ENCODE peak calls at places on chromosomes 7 and 10, in five cellular contexts. One of them, this sample, is unnamed.

GRCh38 chr7:8064828-8065227 is 96.2 kb downstream of the GLCCI1 start:
- DNase-seq in A549: no peak
- DNase-seq in CD4-positive, alpha-beta T cell: no peak
- DNase-seq in upper lobe of right lung: no peak
- DNase-seq in CD4-positive, CD25-positive, alpha-beta regulatory T cell: no peak
- DNase-seq in this sample: no peak

GRCh38 chr7:39554583-39555140 is 11.5 kb upstream of the YAE1 start:
- DNase-seq in A549: no peak
- DNase-seq in CD4-positive, alpha-beta T cell: no peak
- DNase-seq in upper lobe of right lung: no peak
- DNase-seq in CD4-positive, CD25-positive, alpha-beta regulatory T cell: no peak
- DNase-seq in this sample: no peak

GRCh38 chr10:126549326-126549725 is 121.2 kb downstream of the C10orf90 start:
- DNase-seq in A549: no peak
- DNase-seq in CD4-positive, alpha-beta T cell: no peak
- DNase-seq in upper lobe of right lung: no peak
- DNase-seq in CD4-positive, CD25-positive, alpha-beta regulatory T cell: no peak
- DNase-seq in this sample: no peak

GRCh38 chr10:103633846-103634245 is 140.3 kb downstream of the NEURL1 start:
- DNase-seq in A549: no peak
- DNase-seq in CD4-positive, alpha-beta T cell: no peak
- DNase-seq in upper lobe of right lung: no peak
- DNase-seq in CD4-positive, CD25-positive, alpha-beta regulatory T cell: no peak
- DNase-seq in this sample: no peak

GRCh38 chr10:133336131-133337078 is at the start of gene CALY:
- DNase-seq in A549: peak
- DNase-seq in CD4-positive, alpha-beta T cell: peak
- DNase-seq in upper lobe of right lung: peak
- DNase-seq in CD4-positive, CD25-positive, alpha-beta regulatory T cell: peak
- DNase-seq in this sample: peak

GRCh38 chr10:18179901-18180300 is 39.7 kb downstream of the CACNB2 start:
- DNase-seq in A549: no peak
- DNase-seq in CD4-positive, alpha-beta T cell: no peak
- DNase-seq in upper lobe of right lung: no peak
- DNase-seq in CD4-positive, CD25-positive, alpha-beta regulatory T cell: no peak
- DNase-seq in this sample: no peak

GRCh38 chr7:24401628-24402593 is 117.9 kb downstream of the NPY start:
- DNase-seq in A549: peak
- DNase-seq in CD4-positive, alpha-beta T cell: no peak
- DNase-seq in upper lobe of right lung: no peak
- DNase-seq in CD4-positive, CD25-positive, alpha-beta regulatory T cell: peak
- DNase-seq in this sample: no peak

GRCh38 chr10:119301397-119301796 is 94.0 kb downstream of the GRK5 start:
- DNase-seq in A549: no peak
- DNase-seq in CD4-positive, alpha-beta T cell: peak
- DNase-seq in upper lobe of right lung: no peak
- DNase-seq in CD4-positive, CD25-positive, alpha-beta regulatory T cell: peak
- DNase-seq in this sample: peak

GRCh38 chr10:69629897-69630650 is at the start of gene FAM241B:
- DNase-seq in A549: peak
- DNase-seq in CD4-positive, alpha-beta T cell: peak
- DNase-seq in upper lobe of right lung: peak
- DNase-seq in CD4-positive, CD25-positive, alpha-beta regulatory T cell: peak
- DNase-seq in this sample: peak

GRCh38 chr10:112304460-112304859 is 21.3 kb downstream of the TECTB start:
- DNase-seq in A549: no peak
- DNase-seq in CD4-positive, alpha-beta T cell: no peak
- DNase-seq in upper lobe of right lung: no peak
- DNase-seq in CD4-positive, CD25-positive, alpha-beta regulatory T cell: no peak
- DNase-seq in this sample: no peak

GRCh38 chr7:28157826-28158416 is 22.7 kb downstream of the JAZF1 start:
- DNase-seq in A549: no peak
- DNase-seq in CD4-positive, alpha-beta T cell: no peak
- DNase-seq in upper lobe of right lung: no peak
- DNase-seq in CD4-positive, CD25-positive, alpha-beta regulatory T cell: no peak
- DNase-seq in this sample: no peak

GRCh38 chr7:103632005-103632639 is 186.1 kb upstream of the SLC26A5 start:
- DNase-seq in A549: no peak
- DNase-seq in CD4-positive, alpha-beta T cell: no peak
- DNase-seq in upper lobe of right lung: no peak
- DNase-seq in CD4-positive, CD25-positive, alpha-beta regulatory T cell: no peak
- DNase-seq in this sample: no peak

GRCh38 chr7:148694631-148695030 is 4.1 kb upstream of the CUL1 start:
- DNase-seq in A549: no peak
- DNase-seq in CD4-positive, alpha-beta T cell: no peak
- DNase-seq in upper lobe of right lung: no peak
- DNase-seq in CD4-positive, CD25-positive, alpha-beta regulatory T cell: no peak
- DNase-seq in this sample: no peak

GRCh38 chr7:148628011-148628410 is 37.4 kb downstream of the C7orf33 start:
- DNase-seq in A549: no peak
- DNase-seq in CD4-positive, alpha-beta T cell: no peak
- DNase-seq in upper lobe of right lung: no peak
- DNase-seq in CD4-positive, CD25-positive, alpha-beta regulatory T cell: no peak
- DNase-seq in this sample: no peak

GRCh38 chr7:79451580-79451979 is 1.9 kb downstream of the MAGI2 start:
- DNase-seq in A549: no peak
- DNase-seq in CD4-positive, alpha-beta T cell: no peak
- DNase-seq in upper lobe of right lung: no peak
- DNase-seq in CD4-positive, CD25-positive, alpha-beta regulatory T cell: no peak
- DNase-seq in this sample: no peak

GRCh38 chr10:571643-572042 is 117.8 kb downstream of the DIP2C start:
- DNase-seq in A549: no peak
- DNase-seq in CD4-positive, alpha-beta T cell: no peak
- DNase-seq in upper lobe of right lung: no peak
- DNase-seq in CD4-positive, CD25-positive, alpha-beta regulatory T cell: no peak
- DNase-seq in this sample: no peak

GRCh38 chr7:41886257-41886905 is 183.5 kb upstream of the INHBA start:
- DNase-seq in A549: no peak
- DNase-seq in CD4-positive, alpha-beta T cell: no peak
- DNase-seq in upper lobe of right lung: no peak
- DNase-seq in CD4-positive, CD25-positive, alpha-beta regulatory T cell: no peak
- DNase-seq in this sample: no peak

GRCh38 chr10:43137701-43137970 is 609 bp upstream of the CSGALNACT2 start:
- DNase-seq in A549: peak
- DNase-seq in CD4-positive, alpha-beta T cell: peak
- DNase-seq in upper lobe of right lung: peak
- DNase-seq in CD4-positive, CD25-positive, alpha-beta regulatory T cell: no peak
- DNase-seq in this sample: no peak

GRCh38 chr7:155885162-155886160 is 73.2 kb upstream of the SHH start:
- DNase-seq in A549: peak
- DNase-seq in CD4-positive, alpha-beta T cell: no peak
- DNase-seq in upper lobe of right lung: peak
- DNase-seq in CD4-positive, CD25-positive, alpha-beta regulatory T cell: no peak
- DNase-seq in this sample: no peak

GRCh38 chr7:150936018-150936417 is 42.1 kb downstream of the KCNH2 start:
- DNase-seq in A549: no peak
- DNase-seq in CD4-positive, alpha-beta T cell: no peak
- DNase-seq in upper lobe of right lung: no peak
- DNase-seq in CD4-positive, CD25-positive, alpha-beta regulatory T cell: no peak
- DNase-seq in this sample: no peak

GRCh38 chr10:71963756-71964668 is at the start of gene CHST3:
- DNase-seq in A549: peak
- DNase-seq in CD4-positive, alpha-beta T cell: no peak
- DNase-seq in upper lobe of right lung: peak
- DNase-seq in CD4-positive, CD25-positive, alpha-beta regulatory T cell: no peak
- DNase-seq in this sample: no peak

GRCh38 chr7:7344583-7344982 is 162.2 kb downstream of the C1GALT1 start:
- DNase-seq in A549: no peak
- DNase-seq in CD4-positive, alpha-beta T cell: no peak
- DNase-seq in upper lobe of right lung: no peak
- DNase-seq in CD4-positive, CD25-positive, alpha-beta regulatory T cell: no peak
- DNase-seq in this sample: no peak

GRCh38 chr7:81526971-81527370 is 242.9 kb downstream of the HGF start:
- DNase-seq in A549: no peak
- DNase-seq in CD4-positive, alpha-beta T cell: no peak
- DNase-seq in upper lobe of right lung: no peak
- DNase-seq in CD4-positive, CD25-positive, alpha-beta regulatory T cell: no peak
- DNase-seq in this sample: no peak

GRCh38 chr10:28367865-28368541 is 65.1 kb upstream of the MPP7 start:
- DNase-seq in A549: no peak
- DNase-seq in CD4-positive, alpha-beta T cell: peak
- DNase-seq in upper lobe of right lung: no peak
- DNase-seq in CD4-positive, CD25-positive, alpha-beta regulatory T cell: peak
- DNase-seq in this sample: peak

GRCh38 chr7:157309990-157310668 is 26.7 kb upstream of the DNAJB6 start:
- DNase-seq in A549: peak
- DNase-seq in CD4-positive, alpha-beta T cell: no peak
- DNase-seq in upper lobe of right lung: no peak
- DNase-seq in CD4-positive, CD25-positive, alpha-beta regulatory T cell: no peak
- DNase-seq in this sample: no peak

GRCh38 chr7:148670374-148670773 is 28.3 kb upstream of the CUL1 start:
- DNase-seq in A549: no peak
- DNase-seq in CD4-positive, alpha-beta T cell: no peak
- DNase-seq in upper lobe of right lung: no peak
- DNase-seq in CD4-positive, CD25-positive, alpha-beta regulatory T cell: no peak
- DNase-seq in this sample: no peak

GRCh38 chr7:21916629-21917028 is 29.1 kb downstream of the CDCA7L start:
- DNase-seq in A549: no peak
- DNase-seq in CD4-positive, alpha-beta T cell: no peak
- DNase-seq in upper lobe of right lung: no peak
- DNase-seq in CD4-positive, CD25-positive, alpha-beta regulatory T cell: no peak
- DNase-seq in this sample: no peak

GRCh38 chr7:121436136-121436535 is 40.0 kb upstream of the FAM3C start:
- DNase-seq in A549: no peak
- DNase-seq in CD4-positive, alpha-beta T cell: no peak
- DNase-seq in upper lobe of right lung: no peak
- DNase-seq in CD4-positive, CD25-positive, alpha-beta regulatory T cell: no peak
- DNase-seq in this sample: no peak

GRCh38 chr7:69775231-69775771 is 177.0 kb downstream of the AUTS2 start:
- DNase-seq in A549: peak
- DNase-seq in CD4-positive, alpha-beta T cell: no peak
- DNase-seq in upper lobe of right lung: no peak
- DNase-seq in CD4-positive, CD25-positive, alpha-beta regulatory T cell: no peak
- DNase-seq in this sample: no peak

GRCh38 chr10:24418532-24418931 is 209.6 kb downstream of the KIAA1217 start:
- DNase-seq in A549: no peak
- DNase-seq in CD4-positive, alpha-beta T cell: no peak
- DNase-seq in upper lobe of right lung: no peak
- DNase-seq in CD4-positive, CD25-positive, alpha-beta regulatory T cell: no peak
- DNase-seq in this sample: no peak

GRCh38 chr7:44431091-44431608 is 59.3 kb downstream of the NUDCD3 start:
- DNase-seq in A549: peak
- DNase-seq in CD4-positive, alpha-beta T cell: no peak
- DNase-seq in upper lobe of right lung: no peak
- DNase-seq in CD4-positive, CD25-positive, alpha-beta regulatory T cell: no peak
- DNase-seq in this sample: no peak

GRCh38 chr7:131649003-131649541 is 92.6 kb upstream of the PODXL start:
- DNase-seq in A549: no peak
- DNase-seq in CD4-positive, alpha-beta T cell: no peak
- DNase-seq in upper lobe of right lung: no peak
- DNase-seq in CD4-positive, CD25-positive, alpha-beta regulatory T cell: no peak
- DNase-seq in this sample: no peak

GRCh38 chr7:95527033-95527775 is 41.5 kb downstream of the ASB4 start:
- DNase-seq in A549: peak
- DNase-seq in CD4-positive, alpha-beta T cell: no peak
- DNase-seq in upper lobe of right lung: no peak
- DNase-seq in CD4-positive, CD25-positive, alpha-beta regulatory T cell: no peak
- DNase-seq in this sample: no peak

GRCh38 chr7:107194051-107194450 is 25.2 kb downstream of the HBP1 start:
- DNase-seq in A549: no peak
- DNase-seq in CD4-positive, alpha-beta T cell: no peak
- DNase-seq in upper lobe of right lung: no peak
- DNase-seq in CD4-positive, CD25-positive, alpha-beta regulatory T cell: no peak
- DNase-seq in this sample: no peak

GRCh38 chr7:73740212-73740611 is 1.6 kb upstream of the ABHD11 start:
- DNase-seq in A549: no peak
- DNase-seq in CD4-positive, alpha-beta T cell: no peak
- DNase-seq in upper lobe of right lung: no peak
- DNase-seq in CD4-positive, CD25-positive, alpha-beta regulatory T cell: no peak
- DNase-seq in this sample: no peak
- H3K27ac ChIP-seq in A549: no peak
- H3K27ac ChIP-seq in CD4-positive, alpha-beta T cell: no peak
- H3K27ac ChIP-seq in upper lobe of right lung: peak
- H3K27ac ChIP-seq in CD4-positive, CD25-positive, alpha-beta regulatory T cell: no peak
- H3K27ac ChIP-seq in this sample: no peak

GRCh38 chr7:138089080-138089901 is 13.0 kb downstream of the AKR1D1 start:
- DNase-seq in A549: peak
- DNase-seq in CD4-positive, alpha-beta T cell: no peak
- DNase-seq in upper lobe of right lung: no peak
- DNase-seq in CD4-positive, CD25-positive, alpha-beta regulatory T cell: no peak
- DNase-seq in this sample: no peak
- H3K27ac ChIP-seq in A549: peak
- H3K27ac ChIP-seq in CD4-positive, alpha-beta T cell: no peak
- H3K27ac ChIP-seq in upper lobe of right lung: no peak
- H3K27ac ChIP-seq in CD4-positive, CD25-positive, alpha-beta regulatory T cell: no peak
- H3K27ac ChIP-seq in this sample: no peak

GRCh38 chr10:44933117-44933450 is 21.9 kb downstream of the TMEM72 start:
- DNase-seq in A549: no peak
- DNase-seq in CD4-positive, alpha-beta T cell: no peak
- DNase-seq in upper lobe of right lung: no peak
- DNase-seq in CD4-positive, CD25-positive, alpha-beta regulatory T cell: no peak
- DNase-seq in this sample: no peak

GRCh38 chr10:44933451-44933850 is 22.3 kb downstream of the TMEM72 start:
- DNase-seq in A549: no peak
- DNase-seq in CD4-positive, alpha-beta T cell: no peak
- DNase-seq in upper lobe of right lung: no peak
- DNase-seq in CD4-positive, CD25-positive, alpha-beta regulatory T cell: no peak
- DNase-seq in this sample: no peak

GRCh38 chr10:44932338-44933116 is 21.4 kb downstream of the TMEM72 start:
- DNase-seq in A549: peak
- DNase-seq in CD4-positive, alpha-beta T cell: peak
- DNase-seq in upper lobe of right lung: peak
- DNase-seq in CD4-positive, CD25-positive, alpha-beta regulatory T cell: peak
- DNase-seq in this sample: peak

GRCh38 chr10:44934416-44935200 is 23.5 kb downstream of the TMEM72 start:
- DNase-seq in A549: no peak
- DNase-seq in CD4-positive, alpha-beta T cell: no peak
- DNase-seq in upper lobe of right lung: no peak
- DNase-seq in CD4-positive, CD25-positive, alpha-beta regulatory T cell: no peak
- DNase-seq in this sample: no peak

GRCh38 chr10:44933922-44934321 is 22.8 kb downstream of the TMEM72 start:
- DNase-seq in A549: no peak
- DNase-seq in CD4-positive, alpha-beta T cell: no peak
- DNase-seq in upper lobe of right lung: no peak
- DNase-seq in CD4-positive, CD25-positive, alpha-beta regulatory T cell: no peak
- DNase-seq in this sample: no peak
- H3K27ac ChIP-seq in A549: no peak
- H3K27ac ChIP-seq in CD4-positive, alpha-beta T cell: no peak
- H3K27ac ChIP-seq in upper lobe of right lung: no peak
- H3K27ac ChIP-seq in CD4-positive, CD25-positive, alpha-beta regulatory T cell: no peak
- H3K27ac ChIP-seq in this sample: no peak

GRCh38 chr10:91589656-91590035 is 43.2 kb downstream of the PPP1R3C start:
- DNase-seq in A549: no peak
- DNase-seq in CD4-positive, alpha-beta T cell: no peak
- DNase-seq in upper lobe of right lung: no peak
- DNase-seq in CD4-positive, CD25-positive, alpha-beta regulatory T cell: no peak
- DNase-seq in this sample: no peak

GRCh38 chr10:91587710-91588638 is 44.9 kb downstream of the PPP1R3C start:
- DNase-seq in A549: peak
- DNase-seq in CD4-positive, alpha-beta T cell: no peak
- DNase-seq in upper lobe of right lung: no peak
- DNase-seq in CD4-positive, CD25-positive, alpha-beta regulatory T cell: no peak
- DNase-seq in this sample: no peak

GRCh38 chr10:91590904-91591791 is 41.7 kb downstream of the PPP1R3C start:
- DNase-seq in A549: peak
- DNase-seq in CD4-positive, alpha-beta T cell: no peak
- DNase-seq in upper lobe of right lung: no peak
- DNase-seq in CD4-positive, CD25-positive, alpha-beta regulatory T cell: no peak
- DNase-seq in this sample: no peak

GRCh38 chr10:91590142-91590903 is 42.5 kb downstream of the PPP1R3C start:
- DNase-seq in A549: peak
- DNase-seq in CD4-positive, alpha-beta T cell: no peak
- DNase-seq in upper lobe of right lung: no peak
- DNase-seq in CD4-positive, CD25-positive, alpha-beta regulatory T cell: no peak
- DNase-seq in this sample: no peak

GRCh38 chr10:91589015-91589655 is 43.7 kb downstream of the PPP1R3C start:
- DNase-seq in A549: peak
- DNase-seq in CD4-positive, alpha-beta T cell: no peak
- DNase-seq in upper lobe of right lung: no peak
- DNase-seq in CD4-positive, CD25-positive, alpha-beta regulatory T cell: no peak
- DNase-seq in this sample: no peak
- H3K27ac ChIP-seq in A549: peak
- H3K27ac ChIP-seq in CD4-positive, alpha-beta T cell: no peak
- H3K27ac ChIP-seq in upper lobe of right lung: no peak
- H3K27ac ChIP-seq in CD4-positive, CD25-positive, alpha-beta regulatory T cell: no peak
- H3K27ac ChIP-seq in this sample: no peak

This sample was measured in CD8-positive, alpha-beta T cell.